ENCODE peak calls at places on chromosomes 12 and 14, in five cellular contexts. C is GM13977, H is tibial nerve, B is mammary epithelial cell, U is bronchial epithelial cell. D is an unnamed sample.

GRCh38 chr12:110102255-110102654 is 21.9 kb upstream of the IFT81 start:
- DNase-seq in C (no peak), H (no peak), B (peak; percentile 72), U (peak; percentile 67), D (peak; percentile 32)

GRCh38 chr14:46197856-46198255 is 453.7 kb downstream of the RPL10L start:
- DNase-seq in C (no peak), H (no peak), B (no peak), U (no peak), D (no peak)

GRCh38 chr12:100919116-100919515 is 124.5 kb downstream of the ANO4 start:
- DNase-seq in C (no peak), H (no peak), B (peak; percentile 14), U (peak; percentile 40), D (no peak)

GRCh38 chr12:109752117-109753053 is 38.8 kb downstream of the FAM222A start:
- DNase-seq in C (no peak), H (no peak), B (no peak), U (no peak), D (no peak)

GRCh38 chr14:28780843-28781503 is 14.4 kb downstream of the FOXG1 start:
- DNase-seq in C (no peak), H (no peak), B (no peak), U (no peak), D (no peak)

GRCh38 chr14:20630340-20631022 is 11.0 kb downstream of the OR6S1 start:
- DNase-seq in C (peak; percentile 29), H (no peak), B (peak; percentile 73), U (peak; percentile 74), D (no peak)

GRCh38 chr12:80293759-80294158 is 150.3 kb upstream of the PTPRQ start:
- DNase-seq in C (no peak), H (no peak), B (no peak), U (no peak), D (no peak)

GRCh38 chr14:99808515-99808914 is 15.3 kb downstream of the EML1 start:
- DNase-seq in C (no peak), H (no peak), B (no peak), U (no peak), D (no peak)

GRCh38 chr12:105212431-105212830 is 23.5 kb downstream of the APPL2 start:
- DNase-seq in C (no peak), H (no peak), B (peak; percentile 37), U (peak; percentile 27), D (no peak)

GRCh38 chr12:99232324-99232723 is 415.2 kb upstream of the GARIN6 start:
- DNase-seq in C (no peak), H (no peak), B (no peak), U (no peak), D (no peak)

GRCh38 chr14:37036669-37037341 is 135.6 kb downstream of the SLC25A21 start:
- DNase-seq in C (no peak), H (no peak), B (no peak), U (no peak), D (no peak)

GRCh38 chr14:52399886-52400599 is 85.9 kb downstream of the PTGER2 start:
- DNase-seq in C (no peak), H (no peak), B (no peak), U (peak; percentile 4), D (no peak)

GRCh38 chr12:24600996-24601395 is 347.9 kb downstream of the BCAT1 start:
- DNase-seq in C (no peak), H (no peak), B (peak; percentile 71), U (peak; percentile 85), D (no peak)

GRCh38 chr12:104340917-104341611 is 37.5 kb downstream of the EID3 start:
- DNase-seq in C (no peak), H (no peak), B (no peak), U (no peak), D (no peak)

GRCh38 chr14:59391388-59391787 is 73.8 kb downstream of the GPR135 start:
- DNase-seq in C (no peak), H (no peak), B (no peak), U (no peak), D (no peak)

GRCh38 chr12:54001283-54002187 is 1.6 kb downstream of the HOXC9 start:
- DNase-seq in C (no peak), H (no peak), B (no peak), U (no peak), D (no peak)

GRCh38 chr12:2259368-2259767 is 206.6 kb downstream of the CACNA1C start:
- DNase-seq in C (no peak), H (no peak), B (no peak), U (no peak), D (no peak)

GRCh38 chr12:121085842-121086353 is 46.8 kb upstream of the P2RX7 start:
- DNase-seq in C (no peak), H (no peak), B (no peak), U (no peak), D (no peak)

GRCh38 chr12:121086896-121087295 is 45.8 kb upstream of the P2RX7 start:
- DNase-seq in C (no peak), H (no peak), B (no peak), U (no peak), D (no peak)

GRCh38 chr12:121084229-121084628 is 45.2 kb upstream of the OASL start:
- DNase-seq in C (no peak), H (no peak), B (no peak), U (no peak), D (no peak)

GRCh38 chr12:121087467-121088207 is 45.0 kb upstream of the P2RX7 start:
- DNase-seq in C (peak; percentile 16), H (no peak), B (no peak), U (no peak), D (no peak)

GRCh38 chr12:121085113-121085841 is 46.2 kb upstream of the OASL start:
- DNase-seq in C (no peak), H (no peak), B (no peak), U (no peak), D (no peak)
- TF ChIP-seq CTCF in C (no peak), H (no peak), B (no peak), U (no peak), D (no peak)

GRCh38 chr12:93960521-93960920 is 187.9 kb upstream of the PLXNC1 start:
- DNase-seq in C (no peak), H (no peak), B (no peak), U (no peak), D (no peak)

GRCh38 chr12:93957180-93957579 is 191.2 kb upstream of the PLXNC1 start:
- DNase-seq in C (no peak), H (no peak), B (no peak), U (no peak), D (no peak)

GRCh38 chr12:93959657-93960056 is 188.7 kb upstream of the PLXNC1 start:
- DNase-seq in C (no peak), H (no peak), B (no peak), U (peak; percentile 13), D (no peak)

GRCh38 chr12:93956551-93956950 is 191.8 kb upstream of the PLXNC1 start:
- DNase-seq in C (no peak), H (no peak), B (no peak), U (no peak), D (no peak)

GRCh38 chr12:93957870-93958269 is 190.5 kb upstream of the PLXNC1 start:
- DNase-seq in C (no peak), H (no peak), B (no peak), U (no peak), D (no peak)
- TF ChIP-seq CTCF in C (no peak), H (no peak), B (no peak), U (no peak), D (no peak)

GRCh38 chr12:59321278-59321677 is 274.6 kb upstream of the SLC16A7 start:
- DNase-seq in C (no peak), H (no peak), B (no peak), U (no peak), D (no peak)
- TF ChIP-seq CTCF in C (no peak), H (no peak), B (no peak), U (no peak), D (no peak)

GRCh38 chr14:101082036-101082435 is 178.5 kb upstream of the RTL1 start:
- DNase-seq in C (no peak), H (no peak), B (no peak), U (no peak), D (no peak)
- TF ChIP-seq CTCF in C (no peak), H (no peak), B (no peak), U (no peak), D (no peak)

DNA sequence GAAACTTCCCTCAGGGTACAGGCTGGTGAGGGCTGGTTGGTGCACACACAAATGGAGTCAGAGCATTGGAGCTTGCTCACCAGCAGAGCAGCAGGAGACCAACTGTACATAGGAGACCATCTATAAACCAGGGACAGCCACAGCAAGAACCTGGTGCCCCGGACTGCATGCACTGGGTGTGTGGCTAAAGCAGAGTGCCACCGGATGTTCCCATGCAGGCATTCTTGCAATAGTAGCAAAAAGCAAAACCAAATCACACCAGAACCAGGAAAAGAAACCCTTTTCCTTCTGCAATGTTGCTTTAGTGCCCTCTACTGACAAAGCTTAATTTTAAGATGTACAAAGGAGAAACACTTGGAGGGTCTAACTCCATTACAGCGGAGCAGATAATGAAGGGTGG is 136.3 kb downstream of the MDGA2 start:
- DNase-seq in C (peak; percentile 6), H (no peak), B (no peak), U (peak; percentile 1), D (no peak)
- TF ChIP-seq CTCF in C (peak; percentile 36), H (peak; percentile 23), B (no peak), U (peak; percentile 1), D (peak; percentile 66)

GRCh38 chr14:74238974-74239847 is at the start of gene VSX2:
- DNase-seq in C (no peak), H (no peak), B (no peak), U (no peak), D (no peak)
- TF ChIP-seq CTCF in C (no peak), H (no peak), B (no peak), U (no peak), D (no peak)

DNA sequence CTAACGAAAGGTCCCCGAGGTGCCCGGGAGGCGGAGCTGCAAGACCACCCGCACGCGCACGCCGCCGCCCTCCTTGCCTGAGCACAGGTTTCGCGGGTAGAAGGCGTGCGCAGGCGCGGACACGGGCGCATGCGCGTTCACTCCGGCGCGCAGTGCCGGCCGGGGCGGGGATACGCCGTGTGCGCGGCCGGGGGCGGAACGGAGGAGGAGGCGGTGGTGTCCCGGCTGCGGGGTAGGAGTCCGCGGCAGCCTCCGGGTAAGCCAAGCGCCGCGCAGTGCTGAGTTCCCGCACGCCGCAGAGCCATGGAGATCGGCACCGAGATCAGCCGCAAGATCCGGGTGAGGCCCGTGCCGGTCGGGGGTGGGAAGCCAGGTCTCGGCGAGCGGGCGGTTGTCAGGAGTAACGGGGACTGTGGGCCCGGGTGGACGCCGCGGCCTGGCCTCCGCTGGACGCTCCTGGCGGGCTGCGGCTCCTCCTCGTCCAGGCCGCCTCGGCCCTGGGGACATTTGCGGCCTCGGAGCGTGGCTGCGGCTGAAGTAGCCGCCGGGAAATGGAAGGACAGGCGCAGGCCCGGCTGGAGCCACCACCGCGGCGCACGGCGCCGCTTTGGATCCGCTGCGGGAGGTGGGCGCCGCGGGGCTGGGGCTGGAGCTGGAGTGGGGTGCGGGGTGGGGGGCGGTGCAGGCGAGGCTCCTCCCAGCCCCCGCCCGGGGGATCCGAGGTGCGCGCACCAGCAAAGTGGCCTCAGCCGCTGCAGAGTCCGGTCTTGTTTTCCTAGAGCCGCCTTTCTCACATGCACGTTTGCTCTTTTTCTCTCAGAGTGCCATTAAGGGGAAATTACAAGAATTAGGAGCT is at the start of gene ZC3H14:
- DNase-seq in C (peak; percentile 95), H (peak; percentile 59), B (peak; percentile 89), U (peak; percentile 68), D (peak; percentile 70)
- TF ChIP-seq CTCF in C (peak; percentile 59), H (no peak), B (no peak), U (no peak), D (no peak)

GRCh38 chr12:71771069-71771468 is 16.4 kb downstream of the RAB21 start:
- DNase-seq in C (no peak), H (no peak), B (no peak), U (no peak), D (no peak)
- TF ChIP-seq CTCF in C (no peak), H (no peak), B (no peak), U (no peak), D (no peak)

GRCh38 chr14:69964841-69965240 is 85.6 kb downstream of the SMOC1 start:
- DNase-seq in C (no peak), H (no peak), B (peak; percentile 71), U (peak; percentile 77), D (no peak)
- TF ChIP-seq CTCF in C (no peak), H (no peak), B (no peak), U (no peak), D (no peak)

D was measured in D721Med.